ENCODE peak calls at places on chromosomes 11 and 22, in seven cellular contexts. K is stimulated activated CD4-positive, alpha-beta T cell treated with anti-CD3 and anti-CD28 coated beads, Interleukin-2, amount 100 ng/mL, for 24 hours; V is NCI-H460; I is stimulated activated CD8-positive, alpha-beta memory T cell treated with anti-CD3 and anti-CD28 coated beads, Interleukin-4, amount 100 ng/mL, for 1 hour; N is activated effector memory CD4-positive, alpha-beta T cell treated with anti-CD3 and anti-CD28 coated beads, Interleukin-2, amount 50 U/mL, for 16 hours; F is effector memory CD8-positive, alpha-beta T cell; L is COR-L47. D is an unnamed sample.

GRCh38 chr11:90639687-90640086 is 416.8 kb upstream of the CHORDC1 start:
- DNase-seq in K (no peak), V (no peak), I (no peak), N (no peak), F (no peak), L (no peak), D (no peak)

GRCh38 chr11:28289444-28289843 is 181.3 kb downstream of the METTL15 start:
- DNase-seq in K (no peak), V (no peak), I (no peak), N (no peak), F (no peak), L (no peak), D (no peak)

GRCh38 chr22:37633082-37633692 is 6.3 kb upstream of the SH3BP1 start:
- DNase-seq in K (peak), V (no peak), I (no peak), N (peak), F (peak), L (no peak), D (peak)

GRCh38 chr11:34623463-34623862 is 2.6 kb downstream of the EHF start:
- DNase-seq in K (no peak), V (no peak), I (no peak), N (no peak), F (no peak), L (no peak), D (no peak)

GRCh38 chr22:45781941-45782340 is 110.3 kb downstream of the ATXN10 start:
- DNase-seq in K (no peak), V (no peak), I (no peak), N (no peak), F (no peak), L (no peak), D (no peak)

GRCh38 chr22:29151316-29151715 is 54.4 kb upstream of the EMID1 start:
- DNase-seq in K (no peak), V (no peak), I (no peak), N (no peak), F (no peak), L (no peak), D (no peak)

GRCh38 chr11:64088159-64089026 is 52.7 kb downstream of the FLRT1 start:
- DNase-seq in K (no peak), V (no peak), I (no peak), N (no peak), F (no peak), L (peak), D (no peak)

GRCh38 chr11:131579932-131580387 is 209.5 kb downstream of the NTM start:
- DNase-seq in K (no peak), V (peak), I (no peak), N (no peak), F (no peak), L (no peak), D (no peak)

GRCh38 chr11:69808708-69809107 is 10.5 kb downstream of the FGF3 start:
- DNase-seq in K (no peak), V (no peak), I (no peak), N (no peak), F (no peak), L (no peak), D (no peak)

GRCh38 chr11:111730031-111730430 is 36.2 kb downstream of the PPP2R1B start:
- DNase-seq in K (no peak), V (no peak), I (no peak), N (no peak), F (no peak), L (no peak), D (no peak)